ENCODE peak calls at places on chromosomes 13 and 19, in six cellular contexts. W is psoas muscle; D is mucosa of descending colon; A is uterus; S is left lung; R is CD8-positive, alpha-beta T cell. C is an unnamed sample.

GRCh38 chr19:688214-688613 is 7.0 kb downstream of the PRSS57 start:
- DNase-seq in W (no peak), D (no peak), A (no peak), S (no peak), R (no peak), C (no peak)

GRCh38 chr19:39237200-39238184 is 7.3 kb downstream of the IFNL3 start:
- DNase-seq in W (no peak), D (peak), A (no peak), S (peak), R (peak), C (no peak)

GRCh38 chr19:54439174-54439851 is 9.7 kb upstream of the LENG8 start:
- DNase-seq in W (no peak), D (peak), A (no peak), S (no peak), R (no peak), C (peak)

GRCh38 chr19:45250216-45250831 is 747 bp upstream of the MARK4 start:
- DNase-seq in W (no peak), D (no peak), A (no peak), S (no peak), R (no peak), C (no peak)

GRCh38 chr19:33152178-33152577 is 20.3 kb downstream of the WDR88 start:
- DNase-seq in W (no peak), D (no peak), A (no peak), S (no peak), R (no peak), C (no peak)

GRCh38 chr13:47433461-47434005 is 536.7 kb upstream of the HTR2A start:
- DNase-seq in W (no peak), D (no peak), A (no peak), S (no peak), R (no peak), C (no peak)

GRCh38 chr13:94305463-94305862 is 174.0 kb downstream of the DCT start:
- DNase-seq in W (no peak), D (no peak), A (no peak), S (no peak), R (no peak), C (no peak)

GRCh38 chr19:4597975-4598671 is 38.6 kb upstream of the SEMA6B start:
- DNase-seq in W (no peak), D (no peak), A (peak), S (no peak), R (peak), C (peak)

GRCh38 chr13:35892837-35893814 is 238.1 kb downstream of the DCLK1 start:
- DNase-seq in W (no peak), D (no peak), A (no peak), S (no peak), R (no peak), C (no peak)

GRCh38 chr19:42099336-42099925 is 23.5 kb downstream of the ZNF574 start:
- DNase-seq in W (no peak), D (no peak), A (no peak), S (no peak), R (no peak), C (no peak)

GRCh38 chr19:39424934-39425333 is 10.8 kb downstream of the RPS16 start:
- DNase-seq in W (no peak), D (no peak), A (no peak), S (no peak), R (no peak), C (no peak)

GRCh38 chr13:110453767-110454166 is 107.8 kb downstream of the RAB20 start:
- DNase-seq in W (no peak), D (no peak), A (no peak), S (no peak), R (no peak), C (no peak)

GRCh38 chr19:54791476-54791875 is 11.9 kb upstream of the KIR2DL4 start:
- DNase-seq in W (no peak), D (no peak), A (no peak), S (no peak), R (no peak), C (no peak)

GRCh38 chr19:55579766-55580621 is 654 bp downstream of the ZNF579 start:
- DNase-seq in W (peak), D (no peak), A (no peak), S (peak), R (no peak), C (no peak)

GRCh38 chr13:59643906-59644626 is 519.7 kb downstream of the DIAPH3 start:
- DNase-seq in W (no peak), D (no peak), A (no peak), S (no peak), R (no peak), C (no peak)

GRCh38 chr13:27482996-27483395 is 32.6 kb upstream of the MTIF3 start:
- DNase-seq in W (no peak), D (no peak), A (no peak), S (no peak), R (no peak), C (no peak)

GRCh38 chr13:58134525-58134924 is 503.0 kb downstream of the PCDH17 start:
- DNase-seq in W (no peak), D (no peak), A (no peak), S (no peak), R (no peak), C (no peak)

GRCh38 chr13:98960331-98961203 is 17.3 kb downstream of the DOCK9 start:
- DNase-seq in W (no peak), D (no peak), A (no peak), S (no peak), R (no peak), C (no peak)

GRCh38 chr19:44890366-44891015 is 563 bp upstream of the TOMM40 start:
- DNase-seq in W (no peak), D (peak), A (no peak), S (no peak), R (no peak), C (peak)

GRCh38 chr19:46617566-46618079 is 7.3 kb downstream of the PTGIR start:
- DNase-seq in W (no peak), D (no peak), A (no peak), S (no peak), R (no peak), C (no peak)

GRCh38 chr19:42683917-42684513 is 56.3 kb downstream of the PSG3 start:
- DNase-seq in W (no peak), D (no peak), A (no peak), S (no peak), R (no peak), C (peak)

GRCh38 chr13:27839809-27840467 is 47.7 kb downstream of the GSX1 start:
- DNase-seq in W (no peak), D (no peak), A (no peak), S (no peak), R (no peak), C (no peak)

GRCh38 chr19:11756965-11757364 is 9.8 kb upstream of the ZNF441 start:
- DNase-seq in W (no peak), D (no peak), A (no peak), S (no peak), R (no peak), C (no peak)

GRCh38 chr19:12985049-12985776 is 10.1 kb upstream of the NFIX start:
- DNase-seq in W (peak), D (peak), A (no peak), S (no peak), R (peak), C (no peak)

GRCh38 chr19:5470264-5470671 is 15.1 kb downstream of the ZNRF4 start:
- DNase-seq in W (no peak), D (no peak), A (no peak), S (no peak), R (no peak), C (no peak)

GRCh38 chr13:42762251-42762650 is 19.1 kb upstream of the FAM216B start:
- DNase-seq in W (no peak), D (no peak), A (no peak), S (no peak), R (no peak), C (no peak)

GRCh38 chr13:94157705-94158218 is 321.7 kb downstream of the DCT start:
- DNase-seq in W (no peak), D (no peak), A (no peak), S (no peak), R (no peak), C (no peak)

GRCh38 chr13:61040180-61040579 is 375.5 kb downstream of the PCDH20 start:
- DNase-seq in W (no peak), D (no peak), A (no peak), S (no peak), R (no peak), C (no peak)

GRCh38 chr13:111534646-111535461 is 214.4 kb downstream of the TEX29 start:
- DNase-seq in W (no peak), D (no peak), A (no peak), S (no peak), R (no peak), C (no peak)

GRCh38 chr19:29449371-29449770 is 76.4 kb upstream of the VSTM2B start:
- DNase-seq in W (no peak), D (no peak), A (no peak), S (no peak), R (no peak), C (no peak)

GRCh38 chr19:51592521-51592920 is 21.4 kb downstream of the ZNF175 start:
- DNase-seq in W (no peak), D (no peak), A (no peak), S (no peak), R (no peak), C (no peak)

GRCh38 chr13:72181661-72182060 is 314.7 kb upstream of the DACH1 start:
- DNase-seq in W (no peak), D (no peak), A (no peak), S (no peak), R (no peak), C (no peak)

GRCh38 chr13:104809483-104809882 is 1726.0 kb downstream of the EFNB2 start:
- DNase-seq in W (no peak), D (no peak), A (no peak), S (no peak), R (no peak), C (no peak)

GRCh38 chr13:112246731-112247470 is 129.3 kb upstream of the SPACA7 start:
- DNase-seq in W (no peak), D (no peak), A (no peak), S (no peak), R (no peak), C (no peak)

GRCh38 chr19:41431426-41432386 is 4.5 kb upstream of the B3GNT8 start:
- DNase-seq in W (peak), D (no peak), A (no peak), S (no peak), R (no peak), C (no peak)

GRCh38 chr13:106156468-106156867 is 379.0 kb downstream of the EFNB2 start:
- DNase-seq in W (no peak), D (no peak), A (peak), S (no peak), R (no peak), C (no peak)

GRCh38 chr19:3053218-3053621 is 9.1 kb downstream of the TLE5 start:
- DNase-seq in W (no peak), D (no peak), A (no peak), S (no peak), R (no peak), C (no peak)

GRCh38 chr13:32645854-32646253 is 59.6 kb downstream of the PDS5B start:
- DNase-seq in W (no peak), D (no peak), A (no peak), S (no peak), R (no peak), C (no peak)

GRCh38 chr13:32647926-32648325 is 61.7 kb downstream of the PDS5B start:
- DNase-seq in W (no peak), D (no peak), A (no peak), S (no peak), R (no peak), C (no peak)

DNA sequence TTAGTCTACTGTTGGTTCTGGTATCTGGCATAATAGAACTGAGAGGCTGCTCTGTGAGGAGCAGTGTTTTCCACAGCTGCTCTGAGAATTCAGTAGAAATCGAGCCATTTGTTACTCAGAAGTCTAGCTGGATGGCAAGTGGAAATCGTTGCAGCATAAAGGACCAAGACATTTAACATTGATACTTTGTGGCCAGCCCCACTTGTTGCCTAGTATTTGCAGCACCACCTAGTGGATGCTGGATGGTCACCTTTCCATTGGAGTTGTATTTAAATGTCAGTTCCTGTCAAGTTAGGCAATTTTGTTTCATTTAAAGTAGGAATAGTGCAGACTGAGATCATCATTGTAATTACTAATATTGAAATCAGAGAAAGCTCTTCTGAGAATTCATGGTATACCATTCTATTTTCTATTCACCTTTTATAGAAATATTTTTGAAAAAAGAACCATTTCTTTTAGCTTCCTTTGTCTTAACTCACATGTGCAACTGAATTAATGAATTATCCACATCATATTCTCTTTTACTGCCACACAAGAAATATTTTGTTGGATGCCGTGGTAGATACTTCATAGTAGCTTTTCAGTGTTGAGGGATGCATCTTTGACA is 64.6 kb downstream of the PDS5B start:
- DNase-seq in W (no peak), D (no peak), A (peak), S (no peak), R (peak), C (peak)
- TF ChIP-seq CTCF in W (peak), D (no peak), A (peak), S (peak), R (peak), C (peak)

GRCh38 chr13:31908696-31909386 is 122.7 kb upstream of the FRY start:
- DNase-seq in W (no peak), D (no peak), A (no peak), S (no peak), R (no peak), C (no peak)

GRCh38 chr13:31910633-31911032 is 120.9 kb upstream of the FRY start:
- DNase-seq in W (no peak), D (no peak), A (no peak), S (no peak), R (no peak), C (no peak)

GRCh38 chr13:31912641-31913401 is 118.8 kb upstream of the FRY start:
- DNase-seq in W (no peak), D (no peak), A (no peak), S (no peak), R (no peak), C (no peak)

GRCh38 chr13:31913459-31913858 is 118.1 kb upstream of the FRY start:
- DNase-seq in W (no peak), D (no peak), A (no peak), S (no peak), R (no peak), C (no peak)

DNA sequence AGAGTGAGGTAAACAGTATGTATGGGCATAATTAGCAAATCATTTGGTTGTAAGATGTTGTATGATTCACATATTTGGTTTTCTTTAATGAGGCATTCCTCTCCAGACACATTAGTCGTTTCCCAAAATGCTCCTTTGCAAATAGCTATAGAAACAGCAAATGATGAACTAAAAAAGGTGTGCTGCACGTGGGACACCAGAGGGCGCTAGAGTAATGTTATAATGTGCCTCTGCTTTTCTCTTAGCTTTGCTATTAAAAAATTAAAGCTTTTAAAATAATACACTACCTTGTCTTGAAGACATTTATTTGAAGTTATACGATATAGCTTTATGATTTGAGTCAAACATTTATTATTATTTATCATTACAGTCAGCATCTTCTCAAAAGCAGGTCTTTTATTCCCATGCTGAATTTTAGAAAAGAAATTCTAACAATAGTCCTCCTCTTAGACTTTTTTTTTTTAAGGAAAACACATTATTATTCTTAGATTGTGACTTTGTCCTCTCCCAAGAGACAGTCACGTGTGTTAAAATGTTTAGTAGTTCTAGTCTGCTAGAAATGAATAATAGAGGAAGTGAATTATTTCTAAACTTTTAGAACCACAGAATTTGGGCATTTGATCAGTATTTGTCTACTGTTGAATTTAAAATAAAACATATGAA is 121.6 kb upstream of the FRY start:
- DNase-seq in W (no peak), D (no peak), A (peak), S (no peak), R (peak), C (peak)
- TF ChIP-seq CTCF in W (peak), D (peak), A (peak), S (peak), R (peak), C (peak)

GRCh38 chr13:101919541-101920306 is 467.2 kb downstream of the ITGBL1 start:
- DNase-seq in W (no peak), D (no peak), A (no peak), S (peak), R (no peak), C (peak)
- TF ChIP-seq CTCF in W (no peak), D (no peak), A (no peak), S (no peak), R (no peak), C (peak)

DNA sequence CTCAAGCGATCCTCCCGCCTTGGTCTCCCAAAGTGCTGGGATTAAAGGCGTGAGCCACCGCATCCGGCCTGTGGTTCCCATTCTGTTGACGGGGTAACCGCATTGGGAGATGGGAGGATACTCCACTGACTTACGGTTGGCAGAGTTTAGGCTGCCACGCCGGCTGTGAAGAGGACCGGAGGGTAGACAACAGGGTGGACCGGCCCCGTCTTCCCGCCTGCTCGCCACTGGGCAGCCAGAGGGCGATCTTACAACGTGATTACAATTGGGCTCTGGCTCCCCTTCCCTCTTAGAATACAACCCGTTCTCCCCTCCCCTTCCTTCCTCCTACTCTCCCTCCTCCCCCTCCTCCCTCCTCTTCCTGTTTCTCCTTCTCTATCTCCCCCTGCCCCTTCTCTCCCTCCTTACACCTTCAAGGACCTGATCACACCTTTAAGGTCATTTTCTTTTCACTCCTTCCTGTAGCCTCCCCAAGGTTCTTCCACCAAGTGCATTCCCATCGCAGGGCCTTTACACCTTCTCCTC is 957 bp upstream of the CCDC194 start:
- DNase-seq in W (peak), D (peak), A (no peak), S (peak), R (peak), C (peak)
- TF ChIP-seq CTCF in W (peak), D (peak), A (peak), S (peak), R (peak), C (peak)

DNA sequence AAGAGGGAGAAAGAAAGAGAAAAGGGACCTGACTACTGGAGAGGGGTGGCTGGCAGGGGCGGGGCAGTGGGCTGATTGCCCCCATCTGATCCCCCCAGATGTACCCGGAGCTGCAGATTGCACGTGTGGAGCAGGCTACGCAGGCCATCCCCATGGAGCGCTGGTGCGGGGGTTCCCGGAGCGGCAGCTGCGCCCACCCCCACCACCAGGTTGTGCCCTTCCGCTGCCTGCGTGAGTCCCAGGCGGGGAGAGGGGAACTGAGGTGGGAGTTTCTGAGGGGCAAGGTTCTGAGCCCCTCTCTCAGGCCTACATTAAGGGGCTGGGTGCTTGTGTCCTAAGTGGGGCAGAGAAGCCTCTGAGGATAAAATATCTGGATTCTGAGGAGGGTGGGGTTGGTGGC is 2.4 kb downstream of the APLP1 start:
- DNase-seq in W (no peak), D (no peak), A (no peak), S (no peak), R (no peak), C (no peak)
- TF ChIP-seq CTCF in W (no peak), D (no peak), A (no peak), S (no peak), R (no peak), C (no peak)

DNA sequence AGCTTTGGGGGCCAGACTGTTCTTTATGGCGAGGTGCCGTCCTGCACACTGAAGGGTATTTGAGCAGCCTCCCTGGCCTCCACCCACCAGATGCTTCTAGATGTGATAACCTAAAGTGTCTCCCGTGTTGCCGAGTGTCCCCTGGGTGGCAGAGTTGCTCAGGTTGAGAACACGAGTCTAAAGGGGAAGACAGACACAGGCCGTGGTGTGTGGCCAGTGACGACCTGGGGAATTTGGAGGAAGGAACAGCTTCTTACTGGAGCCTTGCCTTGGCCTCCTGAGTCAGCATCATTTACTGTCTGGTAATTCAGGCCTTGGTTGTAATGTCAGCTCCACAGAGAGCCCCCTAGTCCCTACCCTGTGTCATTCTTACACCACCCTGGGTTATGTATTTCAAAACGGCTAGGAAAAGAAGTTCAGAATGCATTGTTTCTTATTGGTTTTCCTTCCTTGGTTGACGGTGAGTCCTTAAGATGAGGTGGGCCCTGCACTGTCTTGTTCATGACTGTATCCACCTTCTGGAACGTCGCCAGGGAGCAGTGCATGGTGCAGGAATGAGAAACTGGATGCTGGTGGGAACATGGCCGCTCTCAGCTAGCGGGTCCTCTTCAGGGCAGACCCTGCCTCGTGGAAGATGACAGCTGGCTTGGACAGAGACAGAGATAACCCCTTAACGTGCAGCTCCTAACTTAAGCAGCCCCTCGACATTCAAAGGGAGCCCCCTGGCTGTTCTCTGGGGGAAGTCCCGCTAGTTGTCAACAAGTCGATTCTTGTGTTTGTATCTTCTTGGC is 7.1 kb downstream of the SIN3B start:
- DNase-seq in W (no peak), D (no peak), A (peak), S (peak), R (no peak), C (no peak)
- TF ChIP-seq CTCF in W (no peak), D (no peak), A (no peak), S (no peak), R (no peak), C (no peak)

C was measured in neural crest cell.